ENCODE peak calls at places on chromosome 2, in four cellular contexts. F is GM03348; N is stimulated activated CD4-positive, alpha-beta T cell treated with anti-CD3 and anti-CD28 coated beads, TNF-alpha, amount 100 ng/mL, for 1 hour; D is mucosa of gallbladder. J is an unnamed sample.

GRCh38 chr2:119289093-119289492 is 65.5 kb downstream of the STEAP3 start:
- DNase-seq in F (no peak), N (no peak), D (peak), J (no peak)

GRCh38 chr2:199738723-199739412 is 112.1 kb downstream of the FTCDNL1 start:
- DNase-seq in F (peak), N (no peak), D (no peak), J (peak)

GRCh38 chr2:225037374-225038075 is 4.7 kb downstream of the DOCK10 start:
- DNase-seq in F (no peak), N (no peak), D (no peak), J (no peak)

GRCh38 chr2:210440206-210440605 is 36.4 kb downstream of the LANCL1 start:
- DNase-seq in F (no peak), N (no peak), D (no peak), J (no peak)

GRCh38 chr2:100610381-100610831 is 47.6 kb downstream of the PDCL3 start:
- DNase-seq in F (peak), N (peak), D (peak), J (peak)

GRCh38 chr2:95034221-95034620 is 8.7 kb downstream of the MAL start:
- DNase-seq in F (no peak), N (no peak), D (no peak), J (no peak)

GRCh38 chr2:68320118-68320641 is 431 bp upstream of the CNRIP1 start:
- DNase-seq in F (peak), N (no peak), D (no peak), J (no peak)

GRCh38 chr2:136136921-136137320 is 19.0 kb upstream of the CXCR4 start:
- DNase-seq in F (no peak), N (no peak), D (peak), J (no peak)

GRCh38 chr2:45649855-45650806 is 1.3 kb upstream of the PRKCE start:
- DNase-seq in F (peak), N (peak), D (peak), J (peak)

GRCh38 chr2:98936917-98937351 is 909 bp upstream of the CRACDL start:
- DNase-seq in F (no peak), N (no peak), D (no peak), J (no peak)